ENCODE peak calls at places on chromosomes 12 and 14, in seven cellular contexts. T is GM23338; Y is esophagus squamous epithelium; V is Peyer's patch; P is colonic mucosa; Z is left ventricle myocardium inferior; A is CD8-positive, alpha-beta memory T cell. M is an unnamed sample.

GRCh38 chr12:130633771-130634170 is 82.3 kb downstream of the RIMBP2 start:
- DNase-seq in Y (no peak), T (peak; percentile 53), P (peak; percentile 27), A (no peak), V (no peak), Z (no peak), M (peak; percentile 29)

GRCh38 chr12:98579835-98580234 is 13.7 kb upstream of the SLC25A3 start:
- DNase-seq in V (no peak), A (no peak), Y (no peak), Z (no peak), P (no peak), T (no peak), M (no peak)

GRCh38 chr12:100687686-100688085 is 106.9 kb upstream of the ANO4 start:
- DNase-seq in Y (no peak), T (no peak), A (no peak), Z (no peak), P (no peak), V (no peak), M (no peak)

GRCh38 chr12:120901818-120902217 is 2.3 kb downstream of the SPPL3 start:
- DNase-seq in Z (no peak), P (no peak), V (no peak), T (no peak), Y (no peak), A (no peak), M (no peak)

GRCh38 chr14:65916055-65916454 is 503.5 kb downstream of the FUT8 start:
- DNase-seq in A (no peak), T (no peak), P (no peak), V (no peak), Y (no peak), Z (no peak), M (no peak)

GRCh38 chr14:94062344-94062904 is 18.6 kb downstream of the DDX24 start:
- DNase-seq in Z (no peak), T (no peak), Y (no peak), V (no peak), P (no peak), A (no peak), M (no peak)

GRCh38 chr14:45212231-45212630 is 40.8 kb downstream of the MIS18BP1 start:
- DNase-seq in A (no peak), Z (no peak), P (no peak), Y (no peak), T (peak; percentile 55), V (no peak), M (no peak)

GRCh38 chr12:109844091-109844490 is 10.9 kb upstream of the TRPV4 start:
- DNase-seq in T (no peak), Y (no peak), Z (no peak), P (no peak), A (no peak), V (no peak), M (no peak)

GRCh38 chr14:65211341-65211987 is 109.1 kb upstream of the MAX start:
- DNase-seq in A (no peak), V (no peak), P (no peak), T (no peak), Z (no peak), Y (no peak), M (no peak)

GRCh38 chr14:39491134-39491541 is 58.9 kb upstream of the FBXO33 start:
- DNase-seq in P (no peak), Z (no peak), A (peak; percentile 14), T (peak; percentile 75), V (no peak), Y (no peak), M (no peak)

GRCh38 chr14:100674897-100675618 is 51.6 kb upstream of the DLK1 start:
- DNase-seq in Y (no peak), V (no peak), P (no peak), Z (no peak), A (no peak), T (no peak), M (no peak)

DNA sequence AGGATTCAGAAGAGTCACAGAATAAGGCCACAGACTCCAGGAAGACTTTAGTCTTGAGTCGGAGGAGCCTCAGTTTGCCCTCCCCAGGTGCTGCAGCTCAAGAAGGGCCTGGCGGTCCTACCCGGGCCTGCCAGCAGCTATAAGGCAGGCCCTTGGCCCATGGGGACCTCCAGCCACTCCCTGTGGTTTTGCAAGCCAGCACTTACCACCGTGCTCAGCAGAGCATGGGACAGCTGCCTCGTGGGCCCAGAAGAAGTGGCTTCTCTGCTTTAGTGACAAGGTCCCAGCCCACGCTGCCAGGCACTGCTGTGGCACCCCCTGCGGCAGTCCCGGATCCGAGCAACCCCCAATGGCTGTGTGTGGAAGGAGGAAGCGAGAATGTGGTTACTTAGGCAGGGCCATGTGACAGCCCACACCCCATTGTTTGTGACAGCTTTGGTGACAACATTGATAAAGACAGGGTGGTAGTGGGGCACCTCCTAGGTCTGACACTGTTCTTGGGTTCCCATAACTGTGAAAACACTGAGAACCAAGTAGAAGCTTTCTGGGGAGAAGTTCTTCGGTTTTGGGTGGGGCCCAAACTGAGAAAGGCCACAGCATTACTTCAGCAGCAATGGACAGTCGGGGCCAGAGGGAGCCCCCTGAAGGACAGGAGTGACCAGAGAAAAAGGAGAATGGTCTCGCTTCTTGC is at the start of gene SELPLG:
- DNase-seq in A (peak; percentile 95), V (peak; percentile 97), Z (peak; percentile 65), P (peak; percentile 65), T (no peak), Y (peak; percentile 67), M (peak; percentile 69)
- H3K4me1 ChIP-seq in A (peaks cover 66% of the 10 kb centered on the region), V (no peaks in the 10 kb centered on the region), Z (peaks cover 42% of the 10 kb centered on the region), P (peaks cover 3% of the 10 kb centered on the region), T (peaks cover 41% of the 10 kb centered on the region), Y (peaks cover 27% of the 10 kb centered on the region), M (peaks cover 43% of the 10 kb centered on the region)

DNA sequence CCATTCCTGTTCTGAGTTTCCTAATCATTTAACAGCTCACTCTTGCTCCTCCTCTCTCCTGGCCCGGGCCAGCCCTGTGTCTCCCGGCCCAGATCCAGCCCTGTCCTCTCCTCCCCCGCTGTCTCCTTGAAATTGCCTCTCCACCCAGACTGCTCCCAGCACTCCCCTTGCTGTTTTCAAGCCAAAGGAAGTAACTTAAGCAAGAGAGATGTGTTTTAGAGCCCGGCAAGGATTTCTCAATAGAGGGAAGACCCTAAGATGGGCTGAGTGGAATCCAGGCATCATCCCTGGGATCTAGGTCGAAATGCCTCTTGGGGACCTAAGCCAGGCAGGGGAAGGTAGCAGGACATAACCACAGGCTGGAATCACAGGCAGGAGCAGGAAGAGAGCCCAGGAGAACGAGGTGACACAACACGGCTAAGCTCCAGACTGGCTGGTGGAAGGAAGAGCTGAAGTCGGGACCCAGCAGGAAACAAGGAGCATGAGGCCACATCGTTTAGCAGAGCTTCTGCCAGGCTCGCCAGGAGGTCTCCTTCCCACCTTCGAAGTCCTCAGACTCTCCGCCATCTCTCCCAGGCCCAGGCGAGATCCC is 2.0 kb upstream of the LRP1-AS start:
- DNase-seq in V (no peak), T (no peak), Z (peak; percentile 82), Y (no peak), P (peak; percentile 82), A (no peak), M (no peak)
- H3K4me1 ChIP-seq in V (peaks cover 16% of the 10 kb centered on the region), T (no peaks in the 10 kb centered on the region), Z (peaks cover 97% of the 10 kb centered on the region), Y (peaks cover 31% of the 10 kb centered on the region), P (peaks cover 38% of the 10 kb centered on the region), A (no peaks in the 10 kb centered on the region), M (peaks cover 84% of the 10 kb centered on the region)

DNA sequence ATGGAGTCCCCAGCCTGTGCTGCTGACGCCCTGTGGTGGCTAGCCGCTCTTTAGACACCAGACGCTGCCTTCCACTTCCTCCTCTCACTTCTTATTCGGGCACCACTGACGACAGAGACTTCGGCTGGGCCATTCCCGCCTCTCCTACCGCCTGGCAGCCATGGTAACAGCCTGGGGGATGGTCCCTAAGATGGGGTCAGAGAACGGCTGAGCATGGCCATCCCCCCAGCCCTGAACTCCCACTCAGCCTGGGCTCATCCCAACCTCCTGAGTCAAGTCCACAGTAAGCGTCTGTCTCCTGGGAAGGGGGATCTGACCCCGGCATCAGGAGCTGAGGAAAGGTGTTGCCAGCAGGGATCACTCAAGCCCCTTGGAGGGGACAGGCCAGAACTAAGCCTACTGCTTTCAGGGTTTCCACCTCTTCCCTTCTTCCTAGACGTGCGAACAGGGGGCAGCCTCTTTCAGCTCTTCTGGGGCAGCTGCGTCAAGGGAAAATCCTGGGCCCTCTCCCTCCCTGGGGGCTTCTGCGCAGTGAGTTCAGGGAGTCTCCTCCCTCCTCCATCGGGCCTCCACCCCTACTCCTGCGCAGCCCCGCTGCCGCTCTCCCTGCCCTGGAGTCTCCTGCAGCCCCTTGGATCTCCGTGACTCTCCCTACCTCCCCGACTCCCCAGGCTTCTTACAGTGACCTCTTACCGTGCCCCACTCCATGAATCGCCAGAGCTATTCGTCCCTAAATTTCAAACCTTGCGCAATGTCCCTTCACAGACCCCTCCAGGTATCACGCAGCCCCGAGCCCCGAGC is 643 bp upstream of the TAMALIN start:
- DNase-seq in V (peak; percentile 79), A (no peak), T (peak; percentile 73), P (peak; percentile 53), Z (no peak), Y (no peak), M (peak; percentile 52)
- H3K4me1 ChIP-seq in V (no peaks in the 10 kb centered on the region), A (peaks cover 19% of the 10 kb centered on the region), T (peaks cover 27% of the 10 kb centered on the region), P (no peaks in the 10 kb centered on the region), Z (peaks cover 62% of the 10 kb centered on the region), Y (peaks cover 10% of the 10 kb centered on the region), M (peaks cover 29% of the 10 kb centered on the region)

GRCh38 chr14:61565181-61565580 is 130.1 kb upstream of the HIF1A start:
- DNase-seq in P (no peak), V (no peak), Y (no peak), A (no peak), T (no peak), Z (no peak), M (no peak)
- H3K4me1 ChIP-seq in P (peaks cover 18% of the 10 kb centered on the region), V (peaks cover 3% of the 10 kb centered on the region), Y (peaks cover 75% of the 10 kb centered on the region), A (peaks cover 30% of the 10 kb centered on the region), T (peaks cover 38% of the 10 kb centered on the region), Z (peaks cover 70% of the 10 kb centered on the region), M (peaks cover 57% of the 10 kb centered on the region)

DNA sequence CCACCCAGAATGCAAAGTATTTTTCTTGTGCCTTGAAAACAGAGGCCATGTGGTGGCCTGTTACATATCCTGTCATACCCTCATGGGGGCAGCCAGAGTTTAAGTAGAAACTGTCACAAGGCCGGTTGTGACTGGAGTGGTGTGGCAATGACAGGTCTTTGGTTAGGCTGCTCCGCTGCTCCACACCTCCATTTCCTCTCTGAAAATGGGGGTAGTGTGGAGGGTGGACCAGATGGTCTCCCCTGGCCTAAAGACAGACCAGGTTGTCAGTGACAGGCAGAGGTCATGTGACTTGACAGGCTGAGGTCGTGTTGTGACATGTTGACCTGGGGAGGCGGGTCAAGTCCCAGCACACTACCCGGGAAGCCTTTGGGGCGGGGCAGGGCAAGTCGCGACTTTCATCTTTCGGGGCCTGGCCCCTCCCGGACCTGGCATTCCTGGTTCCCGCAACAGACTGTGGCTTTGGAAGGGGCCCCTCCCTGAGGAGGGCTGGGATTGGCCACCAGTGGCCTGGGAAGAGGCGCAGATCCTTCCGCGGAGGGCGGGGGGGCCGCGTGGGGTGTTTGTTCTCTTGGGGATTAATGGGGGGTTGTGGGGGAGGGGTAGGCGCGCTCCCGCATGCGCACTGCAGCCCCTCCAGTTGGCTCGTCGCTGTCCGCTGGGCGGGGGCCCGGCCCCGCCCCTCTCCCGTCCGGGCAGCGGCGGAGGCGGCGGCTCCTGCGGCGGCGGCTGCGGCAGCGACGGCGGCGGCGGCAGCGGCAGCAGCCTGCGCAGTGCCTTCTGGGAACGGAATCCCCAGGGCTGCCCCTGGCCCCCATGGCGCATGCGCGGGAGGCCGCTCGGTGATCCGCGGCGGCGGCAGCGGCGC is at the start of gene MBD6:
- DNase-seq in T (peak; percentile 87), A (peak; percentile 91), Z (peak; percentile 94), Y (peak; percentile 76), V (peak; percentile 84), P (peak; percentile 92), M (peak; percentile 94)
- H3K4me1 ChIP-seq in T (peaks cover 43% of the 10 kb centered on the region), A (peaks cover 54% of the 10 kb centered on the region), Z (peaks cover 70% of the 10 kb centered on the region), Y (peaks cover 51% of the 10 kb centered on the region), V (peaks cover 4% of the 10 kb centered on the region), P (peaks cover 33% of the 10 kb centered on the region), M (peaks cover 57% of the 10 kb centered on the region)

DNA sequence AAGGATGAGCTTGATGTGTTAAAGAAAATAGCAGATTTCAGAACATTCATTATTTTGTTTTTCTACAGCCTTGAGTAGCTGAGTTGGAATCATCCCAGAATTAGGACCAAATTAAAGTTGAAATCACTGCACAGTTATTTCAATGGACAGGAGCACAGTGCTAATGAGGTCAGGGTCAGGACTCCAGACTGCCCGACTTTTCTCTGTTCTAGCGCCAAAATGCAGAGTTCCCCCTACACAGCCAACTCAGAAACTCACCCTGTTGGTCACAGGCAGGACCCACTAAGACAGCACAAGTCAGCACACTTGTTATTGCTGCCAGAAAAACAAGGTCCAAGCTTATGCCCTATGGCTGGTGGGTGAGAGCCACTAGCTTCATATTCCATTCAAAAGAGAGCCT is 198.1 kb upstream of the KRR1 start:
- DNase-seq in A (no peak), Y (no peak), P (no peak), V (no peak), Z (no peak), T (no peak), M (no peak)
- H3K4me1 ChIP-seq in A (no peaks in the 10 kb centered on the region), Y (peaks cover 9% of the 10 kb centered on the region), P (no peaks in the 10 kb centered on the region), V (no peaks in the 10 kb centered on the region), Z (peaks cover 76% of the 10 kb centered on the region), T (peaks cover 58% of the 10 kb centered on the region), M (peaks cover 45% of the 10 kb centered on the region)